ENCODE peak calls at places on chromosomes 12 and 14, in eight cellular contexts. One of them, this sample, is unnamed.

GRCh38 chr12:49160415-49160814 is 28.5 kb downstream of the TUBA1A start:
- DNase-seq in OCI-LY7: peak
- DNase-seq in neural progenitor cell: no peak
- DNase-seq in GM23338: no peak
- DNase-seq in hepatocyte: no peak
- DNase-seq in HCT116: no peak
- DNase-seq in MM.1S: no peak
- DNase-seq in PC-3: no peak
- DNase-seq in this sample: no peak

GRCh38 chr14:22471545-22472121 is 117.4 kb downstream of the DAD1 start:
- DNase-seq in OCI-LY7: peak
- DNase-seq in PC-3: peak
- DNase-seq in MM.1S: no peak
- DNase-seq in HCT116: peak
- DNase-seq in hepatocyte: peak
- DNase-seq in GM23338: peak
- DNase-seq in neural progenitor cell: peak
- DNase-seq in this sample: no peak

GRCh38 chr12:113884392-113884791 is 81.7 kb downstream of the RBM19 start:
- DNase-seq in PC-3: no peak
- DNase-seq in neural progenitor cell: no peak
- DNase-seq in OCI-LY7: no peak
- DNase-seq in HCT116: no peak
- DNase-seq in GM23338: no peak
- DNase-seq in hepatocyte: no peak
- DNase-seq in MM.1S: no peak
- DNase-seq in this sample: no peak

GRCh38 chr14:89473979-89474378 is 56.9 kb upstream of the FOXN3 start:
- DNase-seq in hepatocyte: no peak
- DNase-seq in HCT116: no peak
- DNase-seq in GM23338: no peak
- DNase-seq in MM.1S: no peak
- DNase-seq in neural progenitor cell: no peak
- DNase-seq in PC-3: peak
- DNase-seq in OCI-LY7: no peak
- DNase-seq in this sample: peak

GRCh38 chr12:121803861-121804416 is at the start of gene SETD1B:
- DNase-seq in GM23338: peak
- DNase-seq in PC-3: peak
- DNase-seq in hepatocyte: peak
- DNase-seq in OCI-LY7: peak
- DNase-seq in MM.1S: peak
- DNase-seq in HCT116: no peak
- DNase-seq in neural progenitor cell: peak
- DNase-seq in this sample: peak

GRCh38 chr12:96811083-96811482 is 96.0 kb upstream of the NEDD1 start:
- DNase-seq in OCI-LY7: no peak
- DNase-seq in HCT116: no peak
- DNase-seq in hepatocyte: peak
- DNase-seq in neural progenitor cell: no peak
- DNase-seq in PC-3: peak
- DNase-seq in GM23338: no peak
- DNase-seq in MM.1S: no peak
- DNase-seq in this sample: peak

GRCh38 chr12:132385375-132385774 is 56.0 kb upstream of the GALNT9 start:
- DNase-seq in GM23338: no peak
- DNase-seq in neural progenitor cell: no peak
- DNase-seq in MM.1S: no peak
- DNase-seq in hepatocyte: no peak
- DNase-seq in OCI-LY7: no peak
- DNase-seq in HCT116: no peak
- DNase-seq in PC-3: no peak
- DNase-seq in this sample: no peak

GRCh38 chr12:5648692-5649338 is 216.9 kb downstream of the NTF3 start:
- DNase-seq in OCI-LY7: peak
- DNase-seq in GM23338: peak
- DNase-seq in hepatocyte: peak
- DNase-seq in MM.1S: peak
- DNase-seq in neural progenitor cell: peak
- DNase-seq in PC-3: peak
- DNase-seq in HCT116: peak
- DNase-seq in this sample: peak

GRCh38 chr14:67187826-67188225 is 1.4 kb upstream of the GARIN2 start:
- DNase-seq in OCI-LY7: no peak
- DNase-seq in hepatocyte: no peak
- DNase-seq in PC-3: peak
- DNase-seq in neural progenitor cell: no peak
- DNase-seq in GM23338: no peak
- DNase-seq in MM.1S: no peak
- DNase-seq in HCT116: peak
- DNase-seq in this sample: peak

GRCh38 chr12:40569626-40570179 is 122.5 kb upstream of the CNTN1 start:
- DNase-seq in neural progenitor cell: no peak
- DNase-seq in GM23338: no peak
- DNase-seq in MM.1S: no peak
- DNase-seq in HCT116: no peak
- DNase-seq in OCI-LY7: no peak
- DNase-seq in PC-3: peak
- DNase-seq in hepatocyte: no peak
- DNase-seq in this sample: peak

GRCh38 chr12:48925218-48925871 is at the start of gene FKBP11:
- DNase-seq in PC-3: no peak
- DNase-seq in GM23338: peak
- DNase-seq in hepatocyte: peak
- DNase-seq in MM.1S: peak
- DNase-seq in OCI-LY7: peak
- DNase-seq in neural progenitor cell: peak
- DNase-seq in HCT116: no peak
- DNase-seq in this sample: peak

GRCh38 chr14:54676822-54677708 is 110.1 kb downstream of the SAMD4A start:
- DNase-seq in GM23338: peak
- DNase-seq in hepatocyte: peak
- DNase-seq in PC-3: peak
- DNase-seq in HCT116: peak
- DNase-seq in MM.1S: no peak
- DNase-seq in neural progenitor cell: peak
- DNase-seq in OCI-LY7: no peak
- DNase-seq in this sample: peak

GRCh38 chr12:47909839-47910465 is 5.2 kb upstream of the VDR start:
- DNase-seq in HCT116: no peak
- DNase-seq in hepatocyte: no peak
- DNase-seq in neural progenitor cell: no peak
- DNase-seq in OCI-LY7: no peak
- DNase-seq in GM23338: no peak
- DNase-seq in PC-3: no peak
- DNase-seq in MM.1S: no peak
- DNase-seq in this sample: peak

GRCh38 chr14:32263939-32264567 is 61.0 kb upstream of the RNU6-8 start:
- DNase-seq in hepatocyte: no peak
- DNase-seq in OCI-LY7: peak
- DNase-seq in MM.1S: no peak
- DNase-seq in PC-3: no peak
- DNase-seq in neural progenitor cell: no peak
- DNase-seq in GM23338: no peak
- DNase-seq in HCT116: no peak
- DNase-seq in this sample: no peak

GRCh38 chr12:32901553-32901952 is 5.0 kb upstream of the PKP2 start:
- DNase-seq in hepatocyte: no peak
- DNase-seq in OCI-LY7: no peak
- DNase-seq in neural progenitor cell: no peak
- DNase-seq in GM23338: no peak
- DNase-seq in HCT116: no peak
- DNase-seq in MM.1S: no peak
- DNase-seq in PC-3: peak
- DNase-seq in this sample: no peak

GRCh38 chr12:19236656-19237055 is 107.1 kb downstream of the PLEKHA5 start:
- DNase-seq in PC-3: no peak
- DNase-seq in MM.1S: no peak
- DNase-seq in GM23338: no peak
- DNase-seq in neural progenitor cell: no peak
- DNase-seq in hepatocyte: no peak
- DNase-seq in OCI-LY7: no peak
- DNase-seq in HCT116: no peak
- DNase-seq in this sample: peak

GRCh38 chr14:100108840-100109593 is 43.8 kb downstream of the EVL start:
- DNase-seq in MM.1S: no peak
- DNase-seq in PC-3: no peak
- DNase-seq in GM23338: no peak
- DNase-seq in neural progenitor cell: no peak
- DNase-seq in hepatocyte: no peak
- DNase-seq in HCT116: no peak
- DNase-seq in OCI-LY7: no peak
- DNase-seq in this sample: peak
- TF ChIP-seq EZH2phosphoT487 in MM.1S: no peak
- TF ChIP-seq EZH2phosphoT487 in PC-3: no peak
- TF ChIP-seq EZH2phosphoT487 in GM23338: no peak
- TF ChIP-seq EZH2phosphoT487 in neural progenitor cell: no peak
- TF ChIP-seq EZH2phosphoT487 in hepatocyte: no peak
- TF ChIP-seq EZH2phosphoT487 in HCT116: no peak
- TF ChIP-seq EZH2phosphoT487 in OCI-LY7: no peak
- TF ChIP-seq EZH2phosphoT487 in this sample: no peak

DNA sequence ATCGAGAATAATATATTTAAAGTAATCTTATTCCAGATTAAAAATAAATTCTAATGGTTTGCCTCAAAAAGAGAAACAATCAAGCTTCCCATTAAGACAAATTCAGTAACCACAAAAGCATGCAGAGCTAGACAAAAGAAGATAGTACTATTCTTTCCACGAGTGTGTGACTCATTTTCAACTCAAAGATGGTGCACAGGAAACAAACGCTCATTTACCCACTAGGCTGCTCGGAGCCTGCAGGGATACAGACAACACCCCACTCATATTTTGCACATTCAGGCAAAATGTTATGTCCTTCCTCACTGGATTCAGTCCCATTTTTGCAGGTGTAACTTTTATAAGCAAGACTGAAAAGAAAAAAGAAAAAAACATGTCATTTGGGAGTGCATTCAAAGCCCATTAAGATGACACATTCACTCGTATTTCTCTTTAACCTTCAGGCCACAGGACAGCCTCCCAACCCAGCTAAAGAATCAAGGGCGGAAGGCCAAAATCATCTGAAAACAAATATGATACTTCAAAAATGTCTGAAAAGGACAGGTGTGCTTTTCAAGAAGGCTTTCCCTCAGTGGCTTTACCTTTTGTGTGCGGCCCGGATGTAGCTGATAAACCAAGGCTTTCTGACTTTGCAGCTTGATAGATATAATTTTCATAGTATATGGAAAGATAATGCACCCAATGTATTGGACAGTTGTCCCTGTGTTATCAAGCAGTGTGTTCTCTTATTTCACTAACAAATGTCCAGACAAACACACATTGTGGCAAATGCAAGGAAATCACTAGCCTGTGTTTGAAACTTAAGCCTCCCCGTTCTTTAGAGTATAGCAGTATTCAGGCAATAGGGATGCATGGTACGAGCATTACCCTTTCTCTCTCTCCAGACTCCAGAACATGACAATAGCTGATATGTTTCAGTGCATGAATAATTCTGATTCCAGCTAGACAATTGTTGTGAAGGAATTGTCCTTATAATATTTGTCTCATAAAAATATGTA is 147.7 kb upstream of the KRR1 start:
- DNase-seq in PC-3: peak
- DNase-seq in GM23338: no peak
- DNase-seq in HCT116: peak
- DNase-seq in OCI-LY7: no peak
- DNase-seq in MM.1S: no peak
- DNase-seq in hepatocyte: no peak
- DNase-seq in neural progenitor cell: no peak
- DNase-seq in this sample: peak
- TF ChIP-seq EZH2phosphoT487 in PC-3: no peak
- TF ChIP-seq EZH2phosphoT487 in GM23338: no peak
- TF ChIP-seq EZH2phosphoT487 in HCT116: no peak
- TF ChIP-seq EZH2phosphoT487 in OCI-LY7: no peak
- TF ChIP-seq EZH2phosphoT487 in MM.1S: no peak
- TF ChIP-seq EZH2phosphoT487 in hepatocyte: no peak
- TF ChIP-seq EZH2phosphoT487 in neural progenitor cell: no peak
- TF ChIP-seq EZH2phosphoT487 in this sample: no peak

GRCh38 chr14:103091041-103091882 is 3.3 kb upstream of the EXOC3L4 start:
- DNase-seq in OCI-LY7: peak
- DNase-seq in HCT116: no peak
- DNase-seq in neural progenitor cell: peak
- DNase-seq in PC-3: peak
- DNase-seq in hepatocyte: peak
- DNase-seq in GM23338: peak
- DNase-seq in MM.1S: peak
- DNase-seq in this sample: peak
- TF ChIP-seq EZH2phosphoT487 in OCI-LY7: no peak
- TF ChIP-seq EZH2phosphoT487 in HCT116: no peak
- TF ChIP-seq EZH2phosphoT487 in neural progenitor cell: no peak
- TF ChIP-seq EZH2phosphoT487 in PC-3: no peak
- TF ChIP-seq EZH2phosphoT487 in hepatocyte: no peak
- TF ChIP-seq EZH2phosphoT487 in GM23338: no peak
- TF ChIP-seq EZH2phosphoT487 in MM.1S: no peak
- TF ChIP-seq EZH2phosphoT487 in this sample: no peak

GRCh38 chr14:21039585-21040369 is 2.4 kb upstream of the RNASE7 start:
- DNase-seq in MM.1S: peak
- DNase-seq in neural progenitor cell: peak
- DNase-seq in GM23338: peak
- DNase-seq in OCI-LY7: peak
- DNase-seq in PC-3: peak
- DNase-seq in HCT116: peak
- DNase-seq in hepatocyte: peak
- DNase-seq in this sample: peak
- TF ChIP-seq EZH2phosphoT487 in MM.1S: no peak
- TF ChIP-seq EZH2phosphoT487 in neural progenitor cell: no peak
- TF ChIP-seq EZH2phosphoT487 in GM23338: no peak
- TF ChIP-seq EZH2phosphoT487 in OCI-LY7: no peak
- TF ChIP-seq EZH2phosphoT487 in PC-3: no peak
- TF ChIP-seq EZH2phosphoT487 in HCT116: no peak
- TF ChIP-seq EZH2phosphoT487 in hepatocyte: no peak
- TF ChIP-seq EZH2phosphoT487 in this sample: no peak

GRCh38 chr12:80620281-80620680 is 87.2 kb upstream of the MYF6 start:
- DNase-seq in HCT116: no peak
- DNase-seq in GM23338: no peak
- DNase-seq in MM.1S: no peak
- DNase-seq in PC-3: no peak
- DNase-seq in hepatocyte: no peak
- DNase-seq in OCI-LY7: no peak
- DNase-seq in neural progenitor cell: no peak
- DNase-seq in this sample: no peak
- TF ChIP-seq EZH2phosphoT487 in HCT116: no peak
- TF ChIP-seq EZH2phosphoT487 in GM23338: no peak
- TF ChIP-seq EZH2phosphoT487 in MM.1S: no peak
- TF ChIP-seq EZH2phosphoT487 in PC-3: no peak
- TF ChIP-seq EZH2phosphoT487 in hepatocyte: no peak
- TF ChIP-seq EZH2phosphoT487 in OCI-LY7: no peak
- TF ChIP-seq EZH2phosphoT487 in neural progenitor cell: no peak
- TF ChIP-seq EZH2phosphoT487 in this sample: no peak